ENCODE peak calls at places on chromosomes 2 and 18, in seven cellular contexts. One of them, this sample, is unnamed.

GRCh38 chr18:71189581-71189980 is 900.7 kb downstream of the SOCS6 start:
- DNase-seq in GM10248: no peak
- DNase-seq in left ventricle myocardium inferior: no peak
- DNase-seq in thoracic aorta: no peak
- DNase-seq in cardiac fibroblast: no peak
- DNase-seq in GM20000: no peak
- DNase-seq in fibroblast of mammary gland: no peak
- DNase-seq in this sample: no peak

GRCh38 chr2:104408266-104408665 is 445.6 kb upstream of the POU3F3 start:
- DNase-seq in GM10248: no peak
- DNase-seq in GM20000: no peak
- DNase-seq in thoracic aorta: no peak
- DNase-seq in left ventricle myocardium inferior: no peak
- DNase-seq in cardiac fibroblast: no peak
- DNase-seq in fibroblast of mammary gland: no peak
- DNase-seq in this sample: no peak

GRCh38 chr18:9137168-9138066 is 836 bp downstream of the ANKRD12 start:
- DNase-seq in GM10248: peak
- DNase-seq in left ventricle myocardium inferior: peak
- DNase-seq in thoracic aorta: no peak
- DNase-seq in cardiac fibroblast: peak
- DNase-seq in fibroblast of mammary gland: peak
- DNase-seq in GM20000: peak
- DNase-seq in this sample: peak

GRCh38 chr2:207163053-207163814 is 2.5 kb downstream of the KLF7 start:
- DNase-seq in left ventricle myocardium inferior: no peak
- DNase-seq in GM20000: no peak
- DNase-seq in GM10248: no peak
- DNase-seq in cardiac fibroblast: peak
- DNase-seq in fibroblast of mammary gland: peak
- DNase-seq in thoracic aorta: peak
- DNase-seq in this sample: peak

GRCh38 chr2:77434880-77435279 is 87.3 kb downstream of the LRRTM4 start:
- DNase-seq in cardiac fibroblast: no peak
- DNase-seq in fibroblast of mammary gland: no peak
- DNase-seq in GM20000: no peak
- DNase-seq in GM10248: no peak
- DNase-seq in left ventricle myocardium inferior: no peak
- DNase-seq in thoracic aorta: no peak
- DNase-seq in this sample: no peak

GRCh38 chr2:37614061-37614802 is 57.2 kb downstream of the CDC42EP3 start:
- DNase-seq in cardiac fibroblast: peak
- DNase-seq in GM20000: no peak
- DNase-seq in thoracic aorta: no peak
- DNase-seq in fibroblast of mammary gland: peak
- DNase-seq in left ventricle myocardium inferior: no peak
- DNase-seq in GM10248: no peak
- DNase-seq in this sample: no peak

GRCh38 chr18:21960189-21960588 is 209.2 kb upstream of the GATA6 start:
- DNase-seq in GM10248: no peak
- DNase-seq in fibroblast of mammary gland: no peak
- DNase-seq in left ventricle myocardium inferior: no peak
- DNase-seq in cardiac fibroblast: peak
- DNase-seq in GM20000: no peak
- DNase-seq in thoracic aorta: no peak
- DNase-seq in this sample: no peak

GRCh38 chr2:218981390-218982311 is 3.3 kb downstream of the FEV start:
- DNase-seq in cardiac fibroblast: peak
- DNase-seq in fibroblast of mammary gland: no peak
- DNase-seq in GM20000: peak
- DNase-seq in GM10248: no peak
- DNase-seq in thoracic aorta: no peak
- DNase-seq in left ventricle myocardium inferior: no peak
- DNase-seq in this sample: peak

GRCh38 chr2:162379719-162380580 is 36.0 kb downstream of the GCA start:
- DNase-seq in cardiac fibroblast: peak
- DNase-seq in left ventricle myocardium inferior: no peak
- DNase-seq in GM20000: no peak
- DNase-seq in fibroblast of mammary gland: no peak
- DNase-seq in GM10248: peak
- DNase-seq in thoracic aorta: no peak
- DNase-seq in this sample: no peak

GRCh38 chr18:21064347-21064746 is 47.3 kb downstream of the ROCK1 start:
- DNase-seq in fibroblast of mammary gland: no peak
- DNase-seq in GM20000: no peak
- DNase-seq in thoracic aorta: no peak
- DNase-seq in GM10248: no peak
- DNase-seq in cardiac fibroblast: peak
- DNase-seq in left ventricle myocardium inferior: no peak
- DNase-seq in this sample: no peak

GRCh38 chr18:56152547-56152946 is 485.8 kb downstream of the TXNL1 start:
- DNase-seq in GM20000: no peak
- DNase-seq in thoracic aorta: no peak
- DNase-seq in GM10248: no peak
- DNase-seq in cardiac fibroblast: no peak
- DNase-seq in fibroblast of mammary gland: no peak
- DNase-seq in left ventricle myocardium inferior: no peak
- DNase-seq in this sample: no peak

GRCh38 chr18:26540041-26540628 is 8.2 kb downstream of the KCTD1 start:
- DNase-seq in cardiac fibroblast: peak
- DNase-seq in left ventricle myocardium inferior: no peak
- DNase-seq in fibroblast of mammary gland: peak
- DNase-seq in GM10248: no peak
- DNase-seq in thoracic aorta: no peak
- DNase-seq in GM20000: no peak
- DNase-seq in this sample: no peak

GRCh38 chr18:74631242-74632087 is 33.8 kb downstream of the ZNF407 start:
- DNase-seq in GM20000: no peak
- DNase-seq in left ventricle myocardium inferior: no peak
- DNase-seq in GM10248: no peak
- DNase-seq in cardiac fibroblast: peak
- DNase-seq in thoracic aorta: no peak
- DNase-seq in fibroblast of mammary gland: peak
- DNase-seq in this sample: peak

GRCh38 chr2:170965446-170966225 is 36.6 kb downstream of the GORASP2 start:
- DNase-seq in fibroblast of mammary gland: peak
- DNase-seq in left ventricle myocardium inferior: no peak
- DNase-seq in GM10248: no peak
- DNase-seq in GM20000: no peak
- DNase-seq in thoracic aorta: no peak
- DNase-seq in cardiac fibroblast: no peak
- DNase-seq in this sample: no peak

GRCh38 chr2:120531863-120532600 is 186.1 kb downstream of the INHBB start:
- DNase-seq in fibroblast of mammary gland: peak
- DNase-seq in GM10248: no peak
- DNase-seq in thoracic aorta: no peak
- DNase-seq in left ventricle myocardium inferior: no peak
- DNase-seq in cardiac fibroblast: peak
- DNase-seq in GM20000: no peak
- DNase-seq in this sample: no peak

GRCh38 chr2:9631976-9632700 is 1.3 kb upstream of the YWHAQ start:
- DNase-seq in fibroblast of mammary gland: no peak
- DNase-seq in GM20000: no peak
- DNase-seq in GM10248: no peak
- DNase-seq in cardiac fibroblast: no peak
- DNase-seq in thoracic aorta: no peak
- DNase-seq in left ventricle myocardium inferior: peak
- DNase-seq in this sample: no peak

GRCh38 chr2:174153757-174154680 is 94.3 kb downstream of the OLA1 start:
- DNase-seq in thoracic aorta: no peak
- DNase-seq in cardiac fibroblast: peak
- DNase-seq in left ventricle myocardium inferior: no peak
- DNase-seq in GM10248: no peak
- DNase-seq in fibroblast of mammary gland: peak
- DNase-seq in GM20000: no peak
- DNase-seq in this sample: no peak

GRCh38 chr18:5095239-5095638 is 101.8 kb downstream of the AKAIN1 start:
- DNase-seq in GM10248: no peak
- DNase-seq in fibroblast of mammary gland: no peak
- DNase-seq in thoracic aorta: no peak
- DNase-seq in GM20000: no peak
- DNase-seq in left ventricle myocardium inferior: no peak
- DNase-seq in cardiac fibroblast: no peak
- DNase-seq in this sample: no peak

GRCh38 chr2:157793053-157793612 is 83.0 kb downstream of the ACVR1 start:
- DNase-seq in cardiac fibroblast: no peak
- DNase-seq in GM20000: no peak
- DNase-seq in thoracic aorta: no peak
- DNase-seq in fibroblast of mammary gland: peak
- DNase-seq in GM10248: no peak
- DNase-seq in left ventricle myocardium inferior: no peak
- DNase-seq in this sample: no peak

GRCh38 chr2:148303166-148303565 is 282.3 kb downstream of the MBD5 start:
- DNase-seq in thoracic aorta: no peak
- DNase-seq in cardiac fibroblast: no peak
- DNase-seq in fibroblast of mammary gland: no peak
- DNase-seq in GM20000: no peak
- DNase-seq in left ventricle myocardium inferior: no peak
- DNase-seq in GM10248: no peak
- DNase-seq in this sample: no peak

GRCh38 chr2:159185401-159186130 is 100.9 kb downstream of the WDSUB1 start:
- DNase-seq in GM10248: peak
- DNase-seq in cardiac fibroblast: peak
- DNase-seq in GM20000: peak
- DNase-seq in thoracic aorta: no peak
- DNase-seq in fibroblast of mammary gland: peak
- DNase-seq in left ventricle myocardium inferior: no peak
- DNase-seq in this sample: peak
- TF ChIP-seq CTCF in GM10248: peak
- TF ChIP-seq CTCF in cardiac fibroblast: peak
- TF ChIP-seq CTCF in GM20000: no peak
- TF ChIP-seq CTCF in thoracic aorta: no peak
- TF ChIP-seq CTCF in fibroblast of mammary gland: peak
- TF ChIP-seq CTCF in left ventricle myocardium inferior: peak
- TF ChIP-seq CTCF in this sample: no peak

GRCh38 chr2:215504547-215504946 is 68.7 kb upstream of the FN1 start:
- DNase-seq in GM20000: no peak
- DNase-seq in left ventricle myocardium inferior: no peak
- DNase-seq in fibroblast of mammary gland: peak
- DNase-seq in thoracic aorta: no peak
- DNase-seq in GM10248: no peak
- DNase-seq in cardiac fibroblast: no peak
- DNase-seq in this sample: no peak
- TF ChIP-seq CTCF in GM20000: no peak
- TF ChIP-seq CTCF in left ventricle myocardium inferior: no peak
- TF ChIP-seq CTCF in fibroblast of mammary gland: no peak
- TF ChIP-seq CTCF in thoracic aorta: no peak
- TF ChIP-seq CTCF in GM10248: no peak
- TF ChIP-seq CTCF in cardiac fibroblast: no peak
- TF ChIP-seq CTCF in this sample: no peak

GRCh38 chr2:227818569-227819397 is 5.1 kb downstream of the CCL20 start:
- DNase-seq in cardiac fibroblast: peak
- DNase-seq in thoracic aorta: peak
- DNase-seq in GM20000: no peak
- DNase-seq in fibroblast of mammary gland: no peak
- DNase-seq in GM10248: no peak
- DNase-seq in left ventricle myocardium inferior: peak
- DNase-seq in this sample: peak
- TF ChIP-seq CTCF in cardiac fibroblast: no peak
- TF ChIP-seq CTCF in thoracic aorta: no peak
- TF ChIP-seq CTCF in GM20000: no peak
- TF ChIP-seq CTCF in fibroblast of mammary gland: no peak
- TF ChIP-seq CTCF in GM10248: no peak
- TF ChIP-seq CTCF in left ventricle myocardium inferior: no peak
- TF ChIP-seq CTCF in this sample: no peak

GRCh38 chr2:13576634-13577033 is 859.9 kb downstream of the TRIB2 start:
- DNase-seq in left ventricle myocardium inferior: no peak
- DNase-seq in thoracic aorta: no peak
- DNase-seq in fibroblast of mammary gland: no peak
- DNase-seq in cardiac fibroblast: no peak
- DNase-seq in GM10248: no peak
- DNase-seq in GM20000: no peak
- DNase-seq in this sample: no peak

GRCh38 chr2:13581471-13581870 is 864.7 kb downstream of the TRIB2 start:
- DNase-seq in fibroblast of mammary gland: no peak
- DNase-seq in GM10248: no peak
- DNase-seq in cardiac fibroblast: no peak
- DNase-seq in thoracic aorta: no peak
- DNase-seq in GM20000: no peak
- DNase-seq in left ventricle myocardium inferior: no peak
- DNase-seq in this sample: no peak

GRCh38 chr2:13574831-13575230 is 858.1 kb downstream of the TRIB2 start:
- DNase-seq in left ventricle myocardium inferior: no peak
- DNase-seq in fibroblast of mammary gland: no peak
- DNase-seq in thoracic aorta: no peak
- DNase-seq in GM20000: no peak
- DNase-seq in cardiac fibroblast: no peak
- DNase-seq in GM10248: no peak
- DNase-seq in this sample: no peak

GRCh38 chr2:13583609-13584008 is 866.9 kb downstream of the TRIB2 start:
- DNase-seq in cardiac fibroblast: no peak
- DNase-seq in thoracic aorta: no peak
- DNase-seq in fibroblast of mammary gland: no peak
- DNase-seq in GM20000: no peak
- DNase-seq in left ventricle myocardium inferior: no peak
- DNase-seq in GM10248: no peak
- DNase-seq in this sample: no peak

DNA sequence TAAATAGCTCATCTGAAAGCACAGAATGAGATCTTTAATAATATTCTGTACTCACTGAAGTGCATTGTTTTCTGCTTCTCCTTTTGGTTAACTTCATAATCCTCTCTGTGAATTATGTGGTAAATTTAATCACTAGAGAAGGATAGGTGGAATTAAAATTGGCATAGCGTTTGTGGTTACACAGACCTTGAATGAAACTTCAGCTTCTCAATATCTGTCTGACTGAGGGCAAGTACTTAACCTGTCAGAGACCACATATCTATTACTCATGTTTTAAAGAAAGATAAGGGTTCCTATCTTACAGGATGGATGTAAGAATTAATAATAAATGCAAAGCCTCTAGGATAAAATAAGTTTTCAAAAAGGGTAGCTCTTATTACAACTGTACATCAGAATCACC is 861.8 kb downstream of the TRIB2 start:
- DNase-seq in cardiac fibroblast: no peak
- DNase-seq in fibroblast of mammary gland: no peak
- DNase-seq in thoracic aorta: no peak
- DNase-seq in GM10248: no peak
- DNase-seq in left ventricle myocardium inferior: no peak
- DNase-seq in GM20000: no peak
- DNase-seq in this sample: no peak
- TF ChIP-seq CTCF in cardiac fibroblast: no peak
- TF ChIP-seq CTCF in fibroblast of mammary gland: no peak
- TF ChIP-seq CTCF in thoracic aorta: no peak
- TF ChIP-seq CTCF in GM10248: no peak
- TF ChIP-seq CTCF in left ventricle myocardium inferior: no peak
- TF ChIP-seq CTCF in GM20000: no peak
- TF ChIP-seq CTCF in this sample: no peak

GRCh38 chr18:75638223-75638596 is 210.7 kb upstream of the SMIM21 start:
- DNase-seq in thoracic aorta: no peak
- DNase-seq in fibroblast of mammary gland: peak
- DNase-seq in left ventricle myocardium inferior: no peak
- DNase-seq in GM20000: no peak
- DNase-seq in GM10248: no peak
- DNase-seq in cardiac fibroblast: peak
- DNase-seq in this sample: no peak
- TF ChIP-seq CTCF in thoracic aorta: no peak
- TF ChIP-seq CTCF in fibroblast of mammary gland: peak
- TF ChIP-seq CTCF in left ventricle myocardium inferior: peak
- TF ChIP-seq CTCF in GM20000: no peak
- TF ChIP-seq CTCF in GM10248: no peak
- TF ChIP-seq CTCF in cardiac fibroblast: peak
- TF ChIP-seq CTCF in this sample: no peak